ENCODE peak calls at places on chromosomes 3 and 15, in ten cellular contexts. K, Z, W, C, X, O, S, P, E and H are unnamed samples.

GRCh38 chr3:133361011-133361410 is 38.8 kb upstream of the BFSP2 start:
- DNase-seq in K (no peak), Z (no peak), W (no peak), C (no peak), X (no peak), O (no peak), S (no peak), P (no peak), E (no peak), H (no peak)

GRCh38 chr3:101333883-101334282 is 13.5 kb upstream of the IMPG2 start:
- DNase-seq in K (no peak), Z (no peak), W (no peak), C (no peak), X (no peak), O (no peak), S (no peak), P (no peak), E (no peak), H (no peak)

GRCh38 chr3:186996356-186996755 is 66.0 kb downstream of the ST6GAL1 start:
- DNase-seq in K (no peak), Z (no peak), W (no peak), C (no peak), X (no peak), O (no peak), S (no peak), P (no peak), E (no peak), H (no peak)

GRCh38 chr3:192916455-192917257 is 1.0 kb downstream of the MB21D2 start:
- DNase-seq in K (peak), Z (no peak), W (no peak), C (peak), X (peak), O (peak), S (peak), P (peak), E (peak), H (peak)

GRCh38 chr15:90592144-90592887 is 62.6 kb downstream of the CRTC3 start:
- DNase-seq in K (no peak), Z (no peak), W (no peak), C (no peak), X (no peak), O (no peak), S (no peak), P (no peak), E (peak), H (no peak)

GRCh38 chr15:58770519-58770856 is 614 bp upstream of the MINDY2 start:
- DNase-seq in K (no peak), Z (no peak), W (no peak), C (peak), X (no peak), O (no peak), S (no peak), P (no peak), E (peak), H (peak)

GRCh38 chr3:114509756-114510155 is 215.9 kb downstream of the TIGIT start:
- DNase-seq in K (no peak), Z (no peak), W (no peak), C (no peak), X (no peak), O (no peak), S (no peak), P (no peak), E (no peak), H (no peak)

GRCh38 chr3:137946341-137946973 is 63.5 kb upstream of the CLDN18 start:
- DNase-seq in K (no peak), Z (peak), W (peak), C (peak), X (peak), O (no peak), S (peak), P (peak), E (peak), H (peak)

GRCh38 chr3:80543154-80543553 is 775.4 kb upstream of the ROBO1 start:
- DNase-seq in K (no peak), Z (no peak), W (no peak), C (no peak), X (no peak), O (no peak), S (no peak), P (no peak), E (no peak), H (no peak)

GRCh38 chr15:53978248-53978906 is at the start of gene UNC13C:
- DNase-seq in K (no peak), Z (no peak), W (no peak), C (peak), X (peak), O (no peak), S (peak), P (no peak), E (no peak), H (no peak)

GRCh38 chr3:144369151-144369879 is 397.7 kb downstream of the DIPK2A start:
- DNase-seq in K (no peak), Z (no peak), W (no peak), C (no peak), X (no peak), O (no peak), S (no peak), P (no peak), E (no peak), H (no peak)

GRCh38 chr3:31041161-31041978 is 146.9 kb upstream of the GADL1 start:
- DNase-seq in K (no peak), Z (no peak), W (peak), C (peak), X (no peak), O (no peak), S (no peak), P (no peak), E (peak), H (no peak)

GRCh38 chr15:50906954-50907865 is 1.3 kb upstream of the AP4E1 start:
- DNase-seq in K (no peak), Z (peak), W (no peak), C (no peak), X (peak), O (no peak), S (peak), P (no peak), E (peak), H (no peak)

GRCh38 chr3:105032541-105032940 is 334.2 kb upstream of the ALCAM start:
- DNase-seq in K (no peak), Z (no peak), W (no peak), C (no peak), X (peak), O (no peak), S (no peak), P (no peak), E (no peak), H (no peak)

GRCh38 chr15:49844390-49844789 is 223.5 kb downstream of the DTWD1 start:
- DNase-seq in K (no peak), Z (no peak), W (no peak), C (no peak), X (no peak), O (no peak), S (no peak), P (no peak), E (no peak), H (no peak)

GRCh38 chr3:1632128-1632527 is 466.5 kb upstream of the CNTN4 start:
- DNase-seq in K (no peak), Z (no peak), W (no peak), C (no peak), X (no peak), O (no peak), S (no peak), P (no peak), E (no peak), H (no peak)

GRCh38 chr3:148735597-148735996 is 37.9 kb downstream of the AGTR1 start:
- DNase-seq in K (no peak), Z (no peak), W (no peak), C (no peak), X (peak), O (no peak), S (no peak), P (no peak), E (no peak), H (no peak)

GRCh38 chr3:49024449-49024848 is 2.5 kb downstream of the NDUFAF3 start:
- DNase-seq in K (no peak), Z (no peak), W (no peak), C (no peak), X (no peak), O (no peak), S (no peak), P (peak), E (no peak), H (no peak)

GRCh38 chr15:35496585-35496984 is 49.4 kb downstream of the DPH6 start:
- DNase-seq in K (no peak), Z (no peak), W (no peak), C (no peak), X (no peak), O (no peak), S (no peak), P (no peak), E (no peak), H (no peak)

GRCh38 chr3:24680214-24680967 is 185.7 kb upstream of the THRB start:
- DNase-seq in K (no peak), Z (peak), W (peak), C (peak), X (peak), O (peak), S (peak), P (peak), E (no peak), H (peak)

GRCh38 chr15:34708422-34708821 is 46.4 kb downstream of the GJD2 start:
- DNase-seq in K (no peak), Z (peak), W (peak), C (peak), X (peak), O (no peak), S (no peak), P (no peak), E (peak), H (no peak)

GRCh38 chr3:42652611-42653302 is 740 bp upstream of the ZBTB47 start:
- DNase-seq in K (no peak), Z (peak), W (peak), C (peak), X (peak), O (peak), S (peak), P (peak), E (peak), H (peak)

GRCh38 chr3:138230525-138230924 is 43.4 kb downstream of the ARMC8 start:
- DNase-seq in K (no peak), Z (no peak), W (no peak), C (no peak), X (no peak), O (no peak), S (no peak), P (no peak), E (peak), H (no peak)

GRCh38 chr3:58306662-58307286 is 454 bp downstream of the HTD2 start:
- DNase-seq in K (no peak), Z (peak), W (no peak), C (peak), X (peak), O (no peak), S (peak), P (peak), E (peak), H (peak)

GRCh38 chr15:64800476-64800875 is 25.0 kb downstream of the PIF1 start:
- DNase-seq in K (no peak), Z (no peak), W (no peak), C (no peak), X (no peak), O (no peak), S (no peak), P (no peak), E (no peak), H (no peak)

GRCh38 chr3:57278237-57278636 is 14.2 kb downstream of the ASB14 start:
- DNase-seq in K (no peak), Z (no peak), W (no peak), C (no peak), X (no peak), O (no peak), S (no peak), P (no peak), E (peak), H (no peak)

GRCh38 chr15:52466134-52466701 is 62.5 kb downstream of the MYO5A start:
- DNase-seq in K (no peak), Z (no peak), W (no peak), C (no peak), X (peak), O (no peak), S (peak), P (peak), E (no peak), H (peak)

GRCh38 chr15:35481992-35482391 is 64.0 kb downstream of the DPH6 start:
- DNase-seq in K (no peak), Z (no peak), W (peak), C (peak), X (no peak), O (no peak), S (no peak), P (peak), E (peak), H (no peak)

GRCh38 chr3:14393440-14394111 is 8.8 kb upstream of the SLC6A6 start:
- DNase-seq in K (no peak), Z (no peak), W (no peak), C (no peak), X (no peak), O (no peak), S (no peak), P (no peak), E (peak), H (no peak)

GRCh38 chr15:63894662-63894949 is 60.9 kb upstream of the HERC1 start:
- DNase-seq in K (no peak), Z (no peak), W (no peak), C (no peak), X (no peak), O (no peak), S (no peak), P (no peak), E (no peak), H (no peak)

GRCh38 chr3:51669241-51670052 is 1.6 kb upstream of the TEX264 start:
- DNase-seq in K (peak), Z (peak), W (peak), C (peak), X (peak), O (peak), S (peak), P (peak), E (peak), H (peak)

GRCh38 chr3:134992586-134992985 is 197.5 kb downstream of the EPHB1 start:
- DNase-seq in K (no peak), Z (no peak), W (no peak), C (no peak), X (no peak), O (no peak), S (no peak), P (no peak), E (no peak), H (no peak)

GRCh38 chr3:12345141-12345561 is 56.3 kb downstream of the PPARG start:
- DNase-seq in K (no peak), Z (no peak), W (peak), C (peak), X (no peak), O (no peak), S (no peak), P (no peak), E (peak), H (no peak)

GRCh38 chr15:70127288-70127746 is 29.6 kb upstream of the TLE3 start:
- DNase-seq in K (no peak), Z (no peak), W (no peak), C (no peak), X (peak), O (peak), S (no peak), P (no peak), E (no peak), H (peak)

DNA sequence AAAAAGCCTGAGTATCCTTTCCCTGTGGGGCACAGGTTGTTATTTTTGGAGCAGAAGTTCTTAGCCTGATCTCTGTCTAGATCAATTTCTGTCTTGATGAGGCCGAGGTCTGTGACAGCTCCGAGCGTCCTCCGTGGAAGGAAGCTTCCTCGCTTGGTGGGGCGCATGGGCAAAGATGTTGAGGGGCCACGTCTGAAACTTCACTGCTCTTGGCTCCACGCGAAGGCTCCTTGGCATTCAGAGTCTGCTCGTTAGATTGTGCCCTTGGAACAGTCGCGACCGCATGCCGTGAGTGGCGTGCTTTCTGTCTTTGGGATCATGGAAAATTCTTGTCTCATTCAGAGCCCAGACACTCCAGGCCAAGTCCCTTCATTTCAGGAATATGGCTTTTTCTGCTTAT is 13.7 kb downstream of the GRK7 start:
- DNase-seq in K (no peak), Z (no peak), W (no peak), C (no peak), X (no peak), O (no peak), S (no peak), P (no peak), E (no peak), H (no peak)
- TF ChIP-seq CTCF in K (no peak), Z (no peak), W (no peak), C (no peak), X (no peak), O (no peak), S (no peak), P (no peak), E (no peak), H (no peak)

GRCh38 chr15:29113336-29114276 is 156.0 kb downstream of the NSMCE3 start:
- DNase-seq in K (no peak), Z (peak), W (no peak), C (no peak), X (no peak), O (no peak), S (no peak), P (no peak), E (no peak), H (no peak)

GRCh38 chr15:29116970-29117700 is 152.5 kb downstream of the NSMCE3 start:
- DNase-seq in K (no peak), Z (no peak), W (no peak), C (no peak), X (no peak), O (no peak), S (no peak), P (no peak), E (no peak), H (no peak)

GRCh38 chr15:29117778-29118177 is 151.8 kb downstream of the NSMCE3 start:
- DNase-seq in K (no peak), Z (no peak), W (no peak), C (no peak), X (no peak), O (no peak), S (no peak), P (no peak), E (no peak), H (no peak)

GRCh38 chr15:29114277-29115092 is 155.1 kb downstream of the NSMCE3 start:
- DNase-seq in K (no peak), Z (no peak), W (no peak), C (no peak), X (no peak), O (no peak), S (no peak), P (no peak), E (no peak), H (no peak)

GRCh38 chr15:29115093-29115991 is 154.3 kb downstream of the NSMCE3 start:
- DNase-seq in K (no peak), Z (peak), W (no peak), C (peak), X (no peak), O (no peak), S (no peak), P (no peak), E (no peak), H (no peak)
- H3K4me3 ChIP-seq in K (no peak), Z (no peak), W (no peak), C (no peak), X (no peak), O (peak), S (peak), P (peak), E (no peak), H (peak)

GRCh38 chr3:32686713-32687112 is 1.7 kb downstream of the CNOT10 start:
- DNase-seq in K (no peak), Z (no peak), W (no peak), C (no peak), X (no peak), O (no peak), S (no peak), P (no peak), E (no peak), H (no peak)

GRCh38 chr3:32681811-32682210 is 3.2 kb upstream of the CNOT10 start:
- DNase-seq in K (no peak), Z (no peak), W (no peak), C (no peak), X (no peak), O (no peak), S (no peak), P (no peak), E (no peak), H (no peak)

GRCh38 chr3:32684029-32684799 is 774 bp upstream of the CNOT10 start:
- DNase-seq in K (no peak), Z (no peak), W (no peak), C (no peak), X (no peak), O (no peak), S (no peak), P (no peak), E (no peak), H (no peak)

GRCh38 chr3:32685604-32686185 is 707 bp downstream of the CNOT10 start:
- DNase-seq in K (no peak), Z (no peak), W (no peak), C (peak), X (no peak), O (no peak), S (no peak), P (no peak), E (peak), H (no peak)

GRCh38 chr3:32684800-32685603 is at the start of gene CNOT10:
- DNase-seq in K (peak), Z (peak), W (peak), C (peak), X (peak), O (peak), S (peak), P (peak), E (peak), H (peak)
- TF ChIP-seq POLR2A in K (peak), Z (peak), W (peak), C (peak), X (peak), O (no peak), S (peak), P (no peak), E (peak), H (peak)

DNA sequence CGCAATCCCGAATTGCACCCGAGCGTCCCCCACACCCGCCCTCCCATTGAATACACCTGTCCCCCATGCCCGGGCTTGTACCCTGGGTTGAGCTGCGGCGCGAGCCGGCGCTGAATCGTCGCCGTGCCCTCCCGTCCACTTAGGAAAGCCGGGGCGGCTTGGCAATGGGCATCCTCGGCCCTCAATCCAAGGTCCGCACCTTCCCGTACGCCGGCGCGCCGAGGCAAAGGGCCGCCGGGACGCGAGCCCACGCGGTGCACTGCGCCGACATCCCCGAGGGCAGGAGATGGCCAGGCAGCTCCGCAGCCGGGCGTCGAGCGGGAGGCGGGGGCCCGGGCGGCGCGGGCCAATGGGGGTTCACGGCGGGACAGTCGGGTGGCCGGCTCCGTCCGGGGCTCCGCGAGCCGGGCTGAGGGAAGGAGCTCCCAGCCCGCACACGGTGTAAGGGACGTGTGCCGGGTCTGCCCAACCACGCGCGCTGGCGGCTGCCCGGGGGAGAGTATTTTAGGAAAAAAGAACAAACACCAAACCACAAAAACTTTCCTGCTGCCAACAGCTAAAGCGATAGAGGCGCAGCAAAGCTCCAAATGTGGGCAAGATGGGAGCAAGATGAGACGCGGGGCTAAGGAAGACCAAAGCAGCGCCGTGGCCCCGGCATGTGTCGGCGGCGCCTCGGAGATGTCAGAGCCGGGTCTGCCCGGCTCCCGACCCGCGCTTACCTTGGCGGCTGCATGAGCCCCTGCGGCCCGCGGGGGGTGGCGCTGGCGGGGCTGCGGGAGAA is 621 bp downstream of the RGMA start:
- DNase-seq in K (no peak), Z (no peak), W (no peak), C (peak), X (peak), O (no peak), S (no peak), P (no peak), E (no peak), H (peak)
- TF ChIP-seq CTCF in K (no peak), Z (no peak), W (no peak), C (no peak), X (no peak), O (no peak), S (no peak), P (no peak), E (no peak), H (no peak)